ENCODE peak calls at places on chromosomes 12 and 14, in five cellular contexts. D, C, B, T and L are unnamed samples. For H3K36me3, the result is how much of the 10 kb centered on the place peaks cover.

GRCh38 chr14:95254356-95254755 is 65.4 kb downstream of the CLMN start:
- DNase-seq in D (no peak), B (no peak), T (no peak), C (no peak), L (no peak)

GRCh38 chr12:123761841-123762714 is at the start of gene DNAH10:
- DNase-seq in D (peak), B (peak), T (no peak), C (peak), L (peak)

GRCh38 chr14:96564389-96564788 is 62.2 kb downstream of the PAPOLA start:
- DNase-seq in T (no peak), B (no peak), D (no peak), C (no peak), L (no peak)

GRCh38 chr12:18749381-18749957 is 11.6 kb downstream of the CAPZA3 start:
- DNase-seq in D (no peak), T (no peak), C (no peak), B (no peak), L (no peak)

GRCh38 chr14:26589998-26590397 is 7.8 kb downstream of the NOVA1 start:
- DNase-seq in C (no peak), B (no peak), D (no peak), T (no peak), L (no peak)

GRCh38 chr12:5022465-5023061 is 21.1 kb upstream of the KCNA5 start:
- DNase-seq in C (peak), T (peak), B (peak), D (peak), L (peak)

GRCh38 chr12:99367181-99367580 is 280.4 kb upstream of the GARIN6 start:
- DNase-seq in B (no peak), T (no peak), C (no peak), D (peak), L (no peak)

GRCh38 chr12:66550626-66551025 is 128.2 kb downstream of the GRIP1 start:
- DNase-seq in B (no peak), D (no peak), C (peak), T (no peak), L (no peak)

GRCh38 chr12:11773889-11774677 is 124.6 kb downstream of the ETV6 start:
- DNase-seq in D (no peak), C (no peak), B (no peak), T (no peak), L (no peak)

GRCh38 chr14:51680031-51680430 is 28.3 kb downstream of the FRMD6 start:
- DNase-seq in D (peak), B (no peak), C (peak), T (no peak), L (no peak)

GRCh38 chr12:98440165-98440581 is 75.2 kb upstream of the TMPO start:
- DNase-seq in B (no peak), T (no peak), C (peak), D (no peak), L (no peak)

GRCh38 chr14:101028971-101029667 is 125.6 kb upstream of the RTL1 start:
- DNase-seq in T (no peak), D (no peak), C (no peak), B (no peak), L (no peak)

GRCh38 chr14:102510616-102511520 is 1.3 kb upstream of the ANKRD9 start:
- DNase-seq in T (no peak), B (peak), C (peak), D (peak), L (no peak)

GRCh38 chr12:12507121-12507520 is 55.5 kb downstream of the DUSP16 start:
- DNase-seq in T (no peak), B (no peak), D (peak), C (no peak), L (no peak)

GRCh38 chr12:65524666-65525065 is 246.2 kb downstream of the MSRB3 start:
- DNase-seq in C (no peak), D (no peak), B (no peak), T (no peak), L (no peak)

GRCh38 chr14:44453433-44454171 is 53.5 kb downstream of the FSCB start:
- DNase-seq in C (no peak), B (no peak), D (no peak), T (no peak), L (no peak)

GRCh38 chr14:99249389-99249788 is 22.6 kb downstream of the BCL11B start:
- DNase-seq in C (no peak), D (no peak), T (no peak), B (no peak), L (no peak)

GRCh38 chr14:50397461-50398196 is 948 bp upstream of the CDKL1 start:
- DNase-seq in C (no peak), T (no peak), D (no peak), B (peak), L (no peak)

GRCh38 chr12:12686925-12687324 is 9.1 kb downstream of the GPR19 start:
- DNase-seq in C (no peak), B (no peak), D (no peak), T (no peak), L (no peak)

GRCh38 chr12:30457621-30458289 is 237.9 kb downstream of the IPO8 start:
- DNase-seq in B (no peak), T (peak), C (peak), D (peak), L (no peak)

GRCh38 chr12:55642275-55643068 is 5.8 kb downstream of the OR10P1 start:
- DNase-seq in T (no peak), D (no peak), B (no peak), C (no peak), L (no peak)

GRCh38 chr14:56902413-56902812 is 92.1 kb upstream of the OTX2 start:
- DNase-seq in D (no peak), T (no peak), C (no peak), B (no peak), L (no peak)

GRCh38 chr12:110100315-110100970 is 23.7 kb upstream of the IFT81 start:
- DNase-seq in C (peak), D (peak), B (peak), T (peak), L (peak)

GRCh38 chr14:43003845-43004244 is 1397.2 kb downstream of the LRFN5 start:
- DNase-seq in T (peak), B (no peak), D (no peak), C (peak), L (no peak)

GRCh38 chr12:16946691-16947090 is 340.7 kb upstream of the LMO3 start:
- DNase-seq in B (no peak), T (no peak), D (no peak), C (no peak), L (no peak)

GRCh38 chr12:120955232-120955631 is 23.1 kb upstream of the HNF1A start:
- DNase-seq in D (no peak), B (no peak), C (peak), T (peak), L (no peak)

GRCh38 chr14:32608880-32609279 is 279.8 kb downstream of the AKAP6 start:
- DNase-seq in B (no peak), C (peak), T (no peak), D (no peak), L (no peak)

GRCh38 chr14:101494826-101495225 is 66.5 kb upstream of the DIO3 start:
- DNase-seq in B (peak), D (no peak), C (no peak), T (no peak), L (no peak)

GRCh38 chr12:12387521-12387920 is 30.6 kb downstream of the BORCS5 start:
- DNase-seq in B (no peak), D (no peak), C (no peak), T (no peak), L (no peak)

GRCh38 chr12:11885261-11886038 is 185.3 kb upstream of the BCL2L14 start:
- DNase-seq in D (peak), C (peak), B (peak), T (no peak), L (no peak)

GRCh38 chr12:63889236-63889635 is 44.7 kb downstream of the SRGAP1 start:
- DNase-seq in C (peak), T (no peak), B (no peak), D (no peak), L (no peak)

GRCh38 chr12:72296389-72296788 is 24.2 kb downstream of the TRHDE start:
- DNase-seq in T (peak), C (no peak), D (no peak), B (no peak), L (no peak)

GRCh38 chr12:77031745-77032144 is 33.6 kb downstream of the E2F7 start:
- DNase-seq in B (no peak), C (peak), D (no peak), T (no peak), L (no peak)

GRCh38 chr12:43338848-43339526 is 213.0 kb downstream of the ADAMTS20 start:
- DNase-seq in D (peak), C (peak), B (no peak), T (peak), L (no peak)

GRCh38 chr14:58073516-58073915 is 78.5 kb downstream of the ARMH4 start:
- DNase-seq in T (no peak), D (no peak), B (no peak), C (no peak), L (no peak)

DNA sequence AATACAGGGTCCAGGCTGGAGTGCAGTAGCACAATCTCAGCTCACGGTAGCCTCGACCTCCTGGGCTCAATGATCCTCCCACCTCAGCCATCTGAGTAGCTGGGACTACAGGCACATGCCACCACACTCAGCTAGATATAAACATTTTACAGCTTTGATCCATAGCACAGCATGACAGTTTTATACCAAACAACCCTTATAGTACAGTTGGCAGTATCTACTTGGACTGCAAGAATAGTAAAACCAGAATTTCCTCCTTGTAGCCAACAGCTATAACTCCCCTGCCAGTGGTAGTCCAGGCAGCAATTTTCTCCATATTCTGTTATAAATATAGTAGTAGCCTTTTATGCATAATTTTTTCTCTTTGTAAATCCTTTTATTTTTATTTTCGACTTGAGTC is 317.0 kb downstream of the FUT8 start:
- DNase-seq in T (no peak), B (no peak), C (no peak), D (no peak), L (no peak)
- H3K36me3 ChIP-seq in T (under half), B (under half), C (under half), D (under half), L (under half)

GRCh38 chr14:23066368-23066767 is 9.0 kb upstream of the CDH24 start:
- DNase-seq in D (no peak), B (no peak), C (no peak), T (no peak), L (no peak)
- H3K36me3 ChIP-seq in D (half or more), B (half or more), C (under half), T (half or more), L (half or more)

DNA sequence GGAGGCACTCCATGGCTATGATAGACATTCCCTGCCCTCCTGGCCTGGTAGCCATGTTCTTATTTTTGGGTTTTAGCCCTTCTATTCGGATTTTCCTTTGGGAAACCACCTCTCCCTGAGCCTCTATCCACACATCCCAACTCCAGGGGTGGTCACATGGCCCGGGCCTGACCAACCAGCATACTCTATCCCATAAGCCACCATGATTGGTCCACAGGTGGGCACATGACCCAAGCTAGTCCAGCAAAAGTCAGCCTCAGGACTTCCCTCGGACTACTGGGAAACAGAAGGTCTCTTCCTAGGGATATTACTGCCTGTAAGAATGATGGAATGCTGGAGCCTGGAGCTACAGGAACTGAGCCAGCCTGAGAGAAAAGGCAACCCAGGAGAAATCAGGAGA is 12.5 kb downstream of the PRIMA1 start:
- DNase-seq in D (no peak), T (no peak), B (no peak), C (peak), L (no peak)
- H3K36me3 ChIP-seq in D (under half), T (under half), B (under half), C (under half), L (under half)

GRCh38 chr14:30601579-30601916 is 20.6 kb upstream of the SCFD1 start:
- DNase-seq in T (no peak), C (no peak), B (no peak), D (no peak), L (no peak)

GRCh38 chr14:30603402-30603801 is 18.7 kb upstream of the SCFD1 start:
- DNase-seq in B (no peak), D (no peak), C (no peak), T (no peak), L (no peak)

GRCh38 chr14:30596972-30597371 is 25.1 kb upstream of the SCFD1 start:
- DNase-seq in B (no peak), D (no peak), C (no peak), T (no peak), L (no peak)

GRCh38 chr14:30597496-30597895 is 24.6 kb upstream of the SCFD1 start:
- DNase-seq in D (no peak), B (no peak), C (no peak), T (no peak), L (no peak)

DNA sequence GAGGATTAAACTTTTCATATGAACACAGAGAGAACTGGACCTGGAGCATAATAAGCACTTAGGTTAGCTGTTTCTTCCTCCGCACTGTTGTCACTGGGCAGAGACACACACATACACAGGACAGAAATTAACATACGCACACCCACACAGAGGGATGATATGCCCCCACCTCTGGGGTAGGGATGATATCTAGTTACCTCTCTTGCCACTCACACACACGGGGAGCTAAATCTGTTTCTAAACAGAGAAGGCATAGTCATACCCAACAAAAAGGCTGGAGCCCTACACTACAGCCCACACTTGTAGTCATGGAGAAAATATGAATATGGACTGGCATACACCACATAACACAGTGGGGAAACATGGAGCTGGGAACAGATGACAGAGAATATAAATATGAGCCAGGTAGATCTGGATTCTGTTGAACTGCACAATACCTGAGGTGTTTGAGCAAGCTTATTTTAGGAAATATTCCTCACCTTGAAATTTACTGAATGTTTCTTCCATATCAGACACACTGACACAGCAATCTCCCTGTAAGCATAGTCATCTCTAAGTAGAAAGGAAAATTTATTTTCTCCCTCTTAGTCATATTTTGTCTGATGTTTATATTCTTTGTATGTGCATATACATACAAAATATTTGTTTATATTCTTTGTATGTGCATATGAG is 21.1 kb upstream of the SCFD1 start:
- DNase-seq in T (no peak), B (no peak), D (no peak), C (no peak), L (no peak)
- H3K36me3 ChIP-seq in T (under half), B (under half), D (under half), C (under half), L (under half)

DNA sequence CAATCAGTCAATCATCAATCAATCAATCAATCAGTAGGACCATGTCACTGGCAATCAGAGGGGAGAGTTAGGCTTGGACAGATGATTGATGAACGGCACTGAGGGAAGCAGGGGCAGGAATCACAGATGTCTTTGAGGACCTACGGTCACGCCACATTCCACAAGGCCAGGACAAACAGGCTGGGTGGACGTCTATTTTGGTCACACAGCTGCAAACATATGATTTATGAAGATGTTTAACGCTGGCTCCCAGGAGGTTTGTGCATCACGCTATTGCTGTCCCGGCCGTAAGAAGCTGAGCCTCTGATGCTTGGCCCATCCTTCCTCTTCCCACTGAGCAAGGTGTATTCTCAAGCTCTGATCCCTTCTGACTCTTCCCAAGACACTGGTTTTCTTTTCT is 160.8 kb downstream of the FOXN3 start:
- DNase-seq in D (no peak), T (no peak), C (no peak), B (no peak), L (no peak)
- H3K36me3 ChIP-seq in D (under half), T (under half), C (under half), B (under half), L (under half)

GRCh38 chr12:113934946-113935345 is 31.2 kb downstream of the RBM19 start:
- DNase-seq in C (no peak), B (no peak), D (no peak), T (no peak), L (no peak)
- H3K36me3 ChIP-seq in C (under half), B (under half), D (under half), T (under half), L (half or more)

GRCh38 chr14:61704554-61704953 is 9.2 kb downstream of the HIF1A start:
- DNase-seq in C (no peak), D (no peak), T (no peak), B (no peak), L (no peak)
- H3K36me3 ChIP-seq in C (under half), D (under half), T (under half), B (under half), L (under half)